ENCODE peak calls at places on chromosomes 1 and 21, in seven cellular contexts. H is activated naive CD4-positive, alpha-beta T cell treated with Interleukin-2 at 50 U/mL for 16 hours; B is Right ventricle myocardium superior; Z is uterus; P is EL; D is esophagus muscularis mucosa; X is heart right ventricle. L is an unnamed sample.

GRCh38 chr1:205775015-205775716 is at the start of gene RAB29:
- DNase-seq in Z (peak; percentile 83), H (peak; percentile 85), B (peak; percentile 88), P (peak; percentile 83), D (peak; percentile 93), X (peak; percentile 76), L (peak; percentile 80)

GRCh38 chr1:42734201-42735035 is 5.6 kb downstream of the CLDN19 start:
- DNase-seq in B (no peak), Z (no peak), D (peak; percentile 81), X (no peak), P (no peak), H (no peak), L (no peak)

GRCh38 chr1:69328186-69328585 is 239.5 kb upstream of the LRRC7 start:
- DNase-seq in B (no peak), H (no peak), D (no peak), X (no peak), Z (no peak), P (no peak), L (no peak)

GRCh38 chr1:87318056-87318650 is 10.5 kb upstream of the LMO4 start:
- DNase-seq in D (no peak), B (no peak), P (no peak), H (no peak), Z (no peak), X (no peak), L (no peak)

GRCh38 chr1:115883240-115883639 is 42.3 kb upstream of the NHLH2 start:
- DNase-seq in B (no peak), P (no peak), X (no peak), D (no peak), Z (no peak), H (no peak), L (no peak)

GRCh38 chr1:234069760-234070159 is 165.3 kb downstream of the SLC35F3 start:
- DNase-seq in P (no peak), H (no peak), Z (no peak), X (no peak), B (no peak), D (no peak), L (no peak)

GRCh38 chr1:67850151-67850551 is 16.9 kb upstream of the GNG12 start:
- DNase-seq in X (no peak), H (no peak), Z (no peak), B (no peak), P (peak; percentile 62), D (no peak), L (peak; percentile 68)

GRCh38 chr1:5910666-5911065 is 81.6 kb downstream of the NPHP4 start:
- DNase-seq in P (no peak), D (no peak), Z (no peak), H (no peak), B (no peak), X (no peak), L (no peak)

GRCh38 chr1:229409616-229410369 is 24.1 kb downstream of the ACTA1 start:
- DNase-seq in B (peak; percentile 45), D (no peak), H (no peak), X (no peak), Z (no peak), P (no peak), L (no peak)

GRCh38 chr21:34166468-34166867 is 93.1 kb downstream of the MRPS6 start:
- DNase-seq in D (no peak), Z (no peak), B (no peak), P (peak; percentile 8), H (no peak), X (no peak), L (no peak)

GRCh38 chr1:221698579-221699349 is 43.1 kb downstream of the DUSP10 start:
- DNase-seq in P (no peak), X (no peak), B (no peak), H (no peak), Z (no peak), D (no peak), L (peak; percentile 27)

GRCh38 chr1:212030936-212031528 is 4.3 kb downstream of the INTS7 start:
- DNase-seq in H (no peak), B (no peak), Z (no peak), P (peak; percentile 86), D (no peak), X (no peak), L (peak; percentile 96)

GRCh38 chr1:218383681-218384080 is 38.5 kb downstream of the TGFB2 start:
- DNase-seq in H (no peak), B (no peak), X (no peak), Z (no peak), P (no peak), D (no peak), L (peak; percentile 12)

GRCh38 chr21:31543191-31543590 is 116.3 kb upstream of the SOD1 start:
- DNase-seq in H (no peak), X (no peak), B (no peak), D (no peak), Z (no peak), P (no peak), L (peak; percentile 19)

GRCh38 chr1:200426196-200426595 is 16.4 kb upstream of the ZNF281 start:
- DNase-seq in D (no peak), Z (no peak), B (no peak), X (no peak), P (no peak), H (no peak), L (no peak)

GRCh38 chr1:194369622-194370021 is 1183.2 kb upstream of the B3GALT2 start:
- DNase-seq in Z (no peak), B (no peak), H (no peak), D (no peak), P (no peak), X (no peak), L (no peak)

GRCh38 chr1:35855016-35855700 is 27.9 kb upstream of the AGO1 start:
- DNase-seq in H (no peak), Z (no peak), P (no peak), X (no peak), B (no peak), D (no peak), L (no peak)

GRCh38 chr21:28547795-28548194 is 444.9 kb downstream of the LTN1 start:
- DNase-seq in P (no peak), B (no peak), H (no peak), X (no peak), Z (no peak), D (no peak), L (no peak)

GRCh38 chr1:151970641-151971040 is 23.0 kb downstream of the S100A10 start:
- DNase-seq in Z (peak; percentile 57), B (no peak), P (no peak), D (no peak), H (no peak), X (no peak), L (peak; percentile 91)

GRCh38 chr1:167820684-167821355 is 93.1 kb downstream of the ADCY10 start:
- DNase-seq in X (no peak), P (no peak), B (no peak), Z (no peak), D (no peak), H (no peak), L (no peak)

GRCh38 chr21:46161180-46161799 is 5.9 kb upstream of the FTCD start:
- DNase-seq in H (no peak), Z (peak; percentile 8), B (peak; percentile 33), P (no peak), X (no peak), D (no peak), L (no peak)

GRCh38 chr1:150259217-150259616 is 1.6 kb downstream of the CA14 start:
- DNase-seq in X (no peak), D (no peak), Z (no peak), H (no peak), P (no peak), B (no peak), L (no peak)

GRCh38 chr1:194710671-194711070 is 1524.3 kb upstream of the B3GALT2 start:
- DNase-seq in P (no peak), H (no peak), D (no peak), Z (no peak), B (peak; percentile 17), X (no peak), L (no peak)

GRCh38 chr21:30813174-30813573 is at the start of gene KRTAP8-1:
- DNase-seq in D (no peak), X (no peak), P (no peak), B (no peak), Z (no peak), H (no peak), L (no peak)

GRCh38 chr1:3472906-3473305 is 18.4 kb downstream of the ARHGEF16 start:
- DNase-seq in B (no peak), H (no peak), Z (no peak), P (no peak), D (no peak), X (peak; percentile 8), L (no peak)

GRCh38 chr1:2025491-2025981 is 6.4 kb downstream of the GABRD start:
- DNase-seq in D (no peak), P (no peak), B (peak; percentile 59), X (peak; percentile 60), Z (no peak), H (no peak), L (no peak)

GRCh38 chr1:12472798-12473551 is 145.0 kb downstream of the DHRS3 start:
- DNase-seq in D (no peak), X (peak; percentile 29), B (peak; percentile 43), Z (no peak), P (no peak), H (peak; percentile 76), L (no peak)

GRCh38 chr1:17235135-17235880 is 13.6 kb upstream of the PADI3 start:
- DNase-seq in P (no peak), Z (no peak), X (no peak), B (no peak), D (no peak), H (no peak), L (no peak)

GRCh38 chr1:46432781-46433327 is 38.7 kb downstream of the FAAH start:
- DNase-seq in B (peak; percentile 16), X (no peak), Z (no peak), P (no peak), H (no peak), D (no peak), L (no peak)

GRCh38 chr1:19957779-19958178 is 21.6 kb downstream of the PLA2G2A start:
- DNase-seq in B (no peak), Z (no peak), P (no peak), H (no peak), D (no peak), X (no peak), L (no peak)